ENCODE peak calls at places on chromosomes 2 and 18, in four cellular contexts. T is HCT116, L is H1, D is SK-N-SH. R is an unnamed sample.

GRCh38 chr2:26640331-26640745 is 828 bp downstream of the CIB4 start:
- DNase-seq in D (peak), T (peak), L (no peak), R (peak)

GRCh38 chr2:135473567-135473966 is 57.5 kb downstream of the ZRANB3 start:
- DNase-seq in D (peak), T (no peak), L (no peak), R (no peak)

GRCh38 chr2:20438334-20439192 is 8.3 kb upstream of the RHOB start:
- DNase-seq in D (no peak), L (no peak), T (no peak), R (peak)

GRCh38 chr2:141109633-141110032 is 1021.2 kb downstream of the LRP1B start:
- DNase-seq in D (no peak), T (no peak), L (no peak), R (no peak)

GRCh38 chr2:106584304-106584954 is 97.3 kb downstream of the CD8B2 start:
- DNase-seq in L (peak), D (no peak), T (no peak), R (no peak)

GRCh38 chr2:120986898-120987650 is 251.4 kb downstream of the GLI2 start:
- DNase-seq in T (no peak), L (no peak), D (peak), R (no peak)

GRCh38 chr2:11387831-11388230 is 43.4 kb upstream of the ROCK2 start:
- DNase-seq in L (no peak), D (no peak), T (no peak), R (no peak)

GRCh38 chr2:137199751-137200150 is 434.4 kb downstream of the THSD7B start:
- DNase-seq in L (no peak), T (no peak), D (no peak), R (no peak)

GRCh38 chr2:120892967-120893667 is 157.4 kb downstream of the GLI2 start:
- DNase-seq in L (no peak), D (no peak), T (no peak), R (no peak)

GRCh38 chr18:7877609-7878008 is 310.5 kb downstream of the PTPRM start:
- DNase-seq in T (no peak), D (no peak), L (no peak), R (no peak)

GRCh38 chr2:203891474-203891873 is 23.9 kb downstream of the CTLA4 start:
- DNase-seq in D (no peak), T (no peak), L (no peak), R (no peak)

GRCh38 chr18:79855147-79855910 is 57.6 kb downstream of the KCNG2 start:
- DNase-seq in L (peak), D (no peak), T (no peak), R (no peak)

GRCh38 chr2:68925298-68925885 is 27.3 kb downstream of the GKN2 start:
- DNase-seq in D (peak), T (peak), L (no peak), R (peak)

GRCh38 chr2:149989447-149990063 is 402.0 kb upstream of the MMADHC start:
- DNase-seq in L (no peak), D (no peak), T (no peak), R (peak)

GRCh38 chr18:49618741-49619392 is 57.0 kb downstream of the LIPG start:
- DNase-seq in T (no peak), L (no peak), D (no peak), R (no peak)

GRCh38 chr2:203579131-203579643 is 44.1 kb upstream of the RAPH1 start:
- DNase-seq in D (no peak), L (no peak), T (peak), R (peak)

GRCh38 chr2:212548459-212548815 is 9.8 kb upstream of the ERBB4 start:
- DNase-seq in D (peak), T (peak), L (no peak), R (peak)

GRCh38 chr2:71759056-71759455 is 305.7 kb downstream of the DYSF start:
- DNase-seq in T (no peak), L (no peak), D (no peak), R (no peak)

GRCh38 chr2:40204268-40204667 is 247.6 kb downstream of the SLC8A1 start:
- DNase-seq in L (no peak), T (no peak), D (no peak), R (no peak)

GRCh38 chr2:46706264-46706983 is 209.2 kb downstream of the MCFD2 start:
- DNase-seq in L (no peak), T (no peak), D (no peak), R (no peak)

GRCh38 chr2:76953733-76954347 is 568.3 kb downstream of the LRRTM4 start:
- DNase-seq in T (no peak), L (peak), D (peak), R (peak)

DNA sequence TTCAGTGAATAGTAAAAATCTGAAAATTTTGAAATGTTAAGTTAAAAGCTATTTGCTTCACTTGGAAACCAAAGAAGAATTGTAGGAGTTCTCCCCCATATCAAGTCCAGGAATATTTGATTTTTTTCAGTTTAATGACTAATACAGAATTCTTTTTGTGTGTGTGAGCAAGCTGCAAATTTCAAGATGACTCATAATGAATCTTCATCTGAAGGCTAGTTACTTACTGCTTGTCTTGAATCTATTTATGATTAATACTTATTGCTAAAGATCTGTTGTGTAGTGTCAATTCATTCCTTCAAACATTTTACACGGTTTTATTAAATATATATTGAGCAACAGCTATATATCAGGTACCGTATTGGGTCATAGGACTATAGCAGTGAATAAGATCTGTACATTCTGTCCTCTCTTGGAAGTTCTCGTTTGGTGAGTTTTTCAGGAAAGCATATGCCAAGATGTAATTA is 47.8 kb upstream of the CAVIN2 start:
- DNase-seq in L (no peak), T (peak), D (no peak), R (no peak)
- TF ChIP-seq JUND in L (no peak), T (peak), D (peak), R (no peak)

GRCh38 chr18:74242451-74243096 is 49.2 kb downstream of the CYB5A start:
- DNase-seq in L (no peak), D (no peak), T (no peak), R (no peak)
- TF ChIP-seq JUND in L (no peak), D (no peak), T (no peak), R (no peak)

GRCh38 chr2:96694279-96694678 is 45.6 kb downstream of the LMAN2L start:
- DNase-seq in T (no peak), D (no peak), L (no peak), R (no peak)
- TF ChIP-seq JUND in T (no peak), D (no peak), L (no peak), R (no peak)

GRCh38 chr2:218776488-218776887 is 5.5 kb upstream of the CYP27A1 start:
- DNase-seq in T (no peak), L (no peak), D (no peak), R (no peak)

GRCh38 chr2:218777276-218777990 is 4.5 kb upstream of the CYP27A1 start:
- DNase-seq in L (no peak), D (no peak), T (no peak), R (no peak)

DNA sequence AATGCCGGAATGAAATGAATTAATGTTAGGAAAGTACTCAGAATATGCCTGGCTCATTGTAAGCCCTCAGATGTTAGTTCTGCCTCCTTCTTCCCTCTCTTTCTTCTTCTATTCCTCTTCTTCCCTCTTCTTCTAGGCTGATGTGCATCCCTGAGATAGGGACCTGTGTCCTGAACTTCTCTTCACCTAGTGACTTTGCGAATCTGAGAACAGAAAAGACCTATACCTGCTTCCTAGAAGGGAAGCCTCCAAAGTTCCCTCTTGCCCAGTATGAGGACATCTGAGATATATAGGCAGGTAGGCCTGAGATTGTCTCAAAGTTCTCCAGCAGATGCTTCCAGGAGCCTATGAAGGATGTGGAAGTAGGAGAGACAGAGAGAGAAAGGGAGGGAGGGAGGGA is 8.1 kb upstream of the CYP27A1 start:
- DNase-seq in D (no peak), L (no peak), T (no peak), R (no peak)
- TF ChIP-seq JUND in D (no peak), L (no peak), T (no peak), R (no peak)

GRCh38 chr2:38627400-38627799 is 24.7 kb upstream of the HNRNPLL start:
- DNase-seq in D (no peak), L (no peak), T (no peak), R (no peak)
- TF ChIP-seq JUND in D (no peak), L (no peak), T (no peak), R (no peak)

DNA sequence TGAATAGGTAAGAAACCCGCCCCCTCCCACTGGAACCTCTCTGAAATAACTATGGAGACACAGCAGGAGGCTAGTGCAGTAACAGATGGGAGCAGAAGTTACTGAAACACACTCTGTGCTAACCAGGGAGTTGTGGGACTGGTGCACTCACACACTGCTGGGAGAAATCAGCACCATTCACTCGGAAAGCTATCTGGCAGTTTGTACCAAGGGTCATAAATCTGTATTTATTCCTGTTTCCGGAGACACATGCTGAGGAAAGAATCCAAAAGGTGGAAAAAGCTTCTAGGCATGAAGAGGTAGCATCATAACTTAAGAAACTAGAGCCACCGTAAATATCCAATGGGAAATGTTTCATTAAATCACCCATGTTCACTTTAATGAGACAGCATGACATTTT is 39.9 kb downstream of the TGFA start:
- DNase-seq in T (no peak), L (no peak), D (no peak), R (no peak)
- TF ChIP-seq JUND in T (no peak), L (no peak), D (no peak), R (no peak)

GRCh38 chr18:24111936-24112335 is 26.9 kb upstream of the CABYR start:
- DNase-seq in D (no peak), L (no peak), T (peak), R (peak)
- TF ChIP-seq JUND in D (no peak), L (no peak), T (no peak), R (no peak)

R was measured in T47D.